ENCODE peak calls at places on chromosomes 1 and 21, in seven cellular contexts. O is CD8-positive, alpha-beta memory T cell; L is pancreas; N is CD4-positive, CD25-positive, alpha-beta regulatory T cell; K is prostate gland; Z is right cardiac atrium; Q is upper lobe of right lung. A is an unnamed sample.

GRCh38 chr1:234617986-234618725 is 8.2 kb upstream of the IRF2BP2 start:
- DNase-seq in O (no peak), L (no peak), N (no peak), K (no peak), Z (no peak), Q (no peak), A (no peak)

GRCh38 chr1:161502641-161503393 is 2.4 kb upstream of the FCGR2A start:
- DNase-seq in O (no peak), L (no peak), N (no peak), K (no peak), Z (no peak), Q (no peak), A (no peak)

GRCh38 chr1:15325375-15326085 is 78.5 kb downstream of the FHAD1 start:
- DNase-seq in O (no peak), L (no peak), N (no peak), K (no peak), Z (no peak), Q (peak; percentile 21), A (no peak)

GRCh38 chr1:34199927-34200326 is 23.2 kb downstream of the C1orf94 start:
- DNase-seq in O (no peak), L (no peak), N (no peak), K (no peak), Z (no peak), Q (no peak), A (no peak)

GRCh38 chr21:44894687-44895302 is 21.3 kb upstream of the PTTG1IP start:
- DNase-seq in O (no peak), L (peak; percentile 34), N (no peak), K (no peak), Z (no peak), Q (no peak), A (no peak)

GRCh38 chr21:42208801-42209490 is 10.0 kb upstream of the ABCG1 start:
- DNase-seq in O (no peak), L (no peak), N (no peak), K (no peak), Z (no peak), Q (peak; percentile 26), A (no peak)

GRCh38 chr1:28895896-28896608 is 18.3 kb upstream of the EPB41 start:
- DNase-seq in O (no peak), L (no peak), N (no peak), K (no peak), Z (no peak), Q (no peak), A (no peak)

GRCh38 chr1:180586671-180587155 is 27.9 kb downstream of the OVAAL start:
- DNase-seq in O (no peak), L (peak; percentile 80), N (peak; percentile 40), K (peak; percentile 69), Z (no peak), Q (no peak), A (no peak)

GRCh38 chr1:54429838-54430237 is 23.6 kb upstream of the SSBP3 start:
- DNase-seq in O (no peak), L (no peak), N (no peak), K (no peak), Z (no peak), Q (peak; percentile 38), A (no peak)

GRCh38 chr1:219576931-219577330 is 36.0 kb downstream of the ZC3H11B start:
- DNase-seq in O (no peak), L (no peak), N (no peak), K (no peak), Z (no peak), Q (no peak), A (no peak)

GRCh38 chr1:19326748-19327065 is 14.6 kb downstream of the SLC66A1 start:
- DNase-seq in O (no peak), L (peak; percentile 45), N (no peak), K (no peak), Z (no peak), Q (no peak), A (no peak)

GRCh38 chr21:45975017-45975595 is 6.5 kb upstream of the COL6A1 start:
- DNase-seq in O (no peak), L (peak; percentile 61), N (no peak), K (no peak), Z (peak; percentile 87), Q (no peak), A (no peak)

GRCh38 chr1:198701766-198702539 is 63.1 kb downstream of the PTPRC start:
- DNase-seq in O (no peak), L (no peak), N (no peak), K (no peak), Z (no peak), Q (no peak), A (no peak)

GRCh38 chr1:42756956-42757891 is 9.6 kb downstream of the P3H1 start:
- DNase-seq in O (peak; percentile 24), L (no peak), N (peak; percentile 60), K (no peak), Z (no peak), Q (no peak), A (no peak)

GRCh38 chr21:44379991-44380865 is 26.8 kb downstream of the TRPM2 start:
- DNase-seq in O (no peak), L (no peak), N (no peak), K (no peak), Z (no peak), Q (peak; percentile 57), A (no peak)

GRCh38 chr1:209583408-209583807 is at the start of gene CAMK1G:
- DNase-seq in O (no peak), L (no peak), N (no peak), K (no peak), Z (no peak), Q (no peak), A (no peak)

GRCh38 chr1:247442164-247442563 is 15.7 kb downstream of the OR2B11 start:
- DNase-seq in O (no peak), L (no peak), N (no peak), K (no peak), Z (no peak), Q (no peak), A (no peak)

GRCh38 chr1:32650157-32650751 is at the start of gene ZBTB8OS:
- DNase-seq in O (peak; percentile 88), L (peak; percentile 94), N (peak; percentile 96), K (peak; percentile 90), Z (peak; percentile 95), Q (peak; percentile 93), A (peak; percentile 76)

GRCh38 chr1:225879521-225880209 is 2.5 kb downstream of the TMEM63A start:
- DNase-seq in O (no peak), L (no peak), N (peak; percentile 65), K (peak; percentile 76), Z (no peak), Q (no peak), A (no peak)

GRCh38 chr1:165717918-165718515 is 19.7 kb upstream of the ALDH9A1 start:
- DNase-seq in O (no peak), L (no peak), N (peak; percentile 67), K (peak; percentile 45), Z (no peak), Q (no peak), A (no peak)

DNA sequence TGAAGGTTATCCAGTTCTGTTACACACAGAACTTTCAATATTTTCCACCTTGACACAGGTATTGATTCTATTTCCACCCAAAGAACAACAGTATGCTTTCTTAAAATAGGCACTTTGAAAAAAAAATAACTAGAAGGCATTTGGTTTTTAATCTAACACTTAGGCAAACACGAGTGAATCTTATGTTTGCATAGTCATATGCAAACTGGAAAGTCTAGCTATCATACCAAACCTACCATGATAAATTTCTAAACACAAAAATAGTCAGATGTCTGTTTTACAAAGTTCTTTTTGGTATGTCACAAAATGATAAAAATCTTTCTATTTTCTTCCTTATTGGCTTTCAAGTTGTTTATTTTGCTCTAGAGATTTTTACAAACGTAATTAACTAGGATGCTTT is 11.6 kb downstream of the DNASE2B start:
- DNase-seq in O (no peak), L (no peak), N (no peak), K (no peak), Z (no peak), Q (no peak), A (no peak)
- H3K27ac ChIP-seq in O (no peak overlapping the region), L (no peak overlapping the region), N (no peak overlapping the region), K (peak overlapping the region; percentile 73), Z (no peak overlapping the region), Q (peak overlapping the region; percentile 15), A (no peak overlapping the region)

DNA sequence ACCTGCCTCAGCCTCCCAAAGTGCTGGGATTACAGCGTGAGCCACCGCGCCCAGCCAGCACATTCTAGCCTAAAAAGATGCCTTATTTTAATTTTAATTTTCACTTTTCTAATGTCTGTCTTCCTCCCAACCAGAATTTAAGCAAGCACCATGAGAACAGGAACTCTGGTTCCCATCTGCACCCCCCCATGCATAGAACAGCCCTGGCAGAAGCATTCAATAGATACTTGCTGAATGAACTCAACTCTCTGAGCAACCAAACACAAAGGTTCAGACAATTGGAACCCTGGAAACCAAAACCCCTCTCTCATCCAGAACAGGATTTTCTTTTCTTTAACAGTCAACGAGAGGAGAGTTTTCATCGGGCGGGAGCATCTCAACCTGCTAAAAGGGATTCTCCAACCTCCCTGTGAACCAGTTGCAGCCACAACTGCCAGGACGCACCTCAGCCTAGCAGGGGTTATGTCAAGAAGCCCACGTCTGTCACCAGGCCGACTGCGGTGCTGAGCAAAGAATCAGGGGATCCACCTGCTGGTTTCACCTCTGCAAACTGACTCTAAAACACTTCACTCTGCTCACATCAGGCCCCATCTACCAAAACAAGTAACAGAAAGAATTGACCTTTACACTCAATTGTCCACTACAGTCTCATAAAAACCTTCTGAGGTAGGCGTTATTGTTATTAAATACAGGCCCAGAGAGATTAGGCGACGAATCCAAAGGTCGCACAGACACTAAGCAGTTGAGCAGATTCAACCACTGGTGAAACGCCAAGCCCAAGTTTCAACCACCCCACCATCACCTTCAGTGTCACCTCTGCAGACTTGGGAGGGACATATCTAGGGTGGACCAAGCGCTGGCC is 1.7 kb downstream of the KIAA2013 start:
- DNase-seq in O (no peak), L (no peak), N (peak; percentile 16), K (no peak), Z (no peak), Q (no peak), A (no peak)
- H3K27ac ChIP-seq in O (peak overlapping the region; percentile 28), L (no peak overlapping the region), N (peak overlapping the region; percentile 6), K (no peak overlapping the region), Z (no peak overlapping the region), Q (no peak overlapping the region), A (peak overlapping the region; percentile 31)

GRCh38 chr1:91283421-91283726 is 121.3 kb downstream of the HFM1 start:
- DNase-seq in O (no peak), L (no peak), N (no peak), K (no peak), Z (no peak), Q (no peak), A (no peak)
- H3K27ac ChIP-seq in O (no peak overlapping the region), L (no peak overlapping the region), N (no peak overlapping the region), K (no peak overlapping the region), Z (no peak overlapping the region), Q (no peak overlapping the region), A (no peak overlapping the region)

GRCh38 chr1:91809267-91809666 is 76.7 kb downstream of the TGFBR3 start:
- DNase-seq in O (no peak), L (no peak), N (no peak), K (no peak), Z (no peak), Q (no peak), A (no peak)

GRCh38 chr1:91807921-91808620 is 77.9 kb downstream of the TGFBR3 start:
- DNase-seq in O (no peak), L (no peak), N (no peak), K (no peak), Z (no peak), Q (no peak), A (no peak)

GRCh38 chr1:91806146-91806545 is 79.8 kb downstream of the TGFBR3 start:
- DNase-seq in O (no peak), L (no peak), N (no peak), K (no peak), Z (no peak), Q (no peak), A (no peak)

GRCh38 chr1:91805343-91805801 is 80.6 kb downstream of the TGFBR3 start:
- DNase-seq in O (no peak), L (peak; percentile 93), N (peak; percentile 24), K (no peak), Z (no peak), Q (no peak), A (no peak)

GRCh38 chr1:91806777-91807700 is 78.9 kb downstream of the TGFBR3 start:
- DNase-seq in O (no peak), L (no peak), N (no peak), K (no peak), Z (no peak), Q (no peak), A (no peak)
- H3K27ac ChIP-seq in O (no peak overlapping the region), L (no peak overlapping the region), N (no peak overlapping the region), K (no peak overlapping the region), Z (no peak overlapping the region), Q (no peak overlapping the region), A (no peak overlapping the region)